ENCODE peak calls at places on chromosomes 16 and 17, in nine cellular contexts. M is stimulated activated CD4-positive, alpha-beta T cell treated with anti-CD3 and anti-CD28 coated beads, Interleukin-1b, Interleukin-23, amount 100 ng/mL, for 24 hours; T is CD14-positive monocyte; H is mammary epithelial cell; Z is stimulated activated CD8-positive, alpha-beta memory T cell treated with anti-CD3 and anti-CD28 coated beads, Interleukin-7, amount 100 ng/mL, for 4 hours; L is HCT116; A is left colon; C is Peyer's patch; D is DMS79 treated with DMSO at 0.1 percent for 48 hours. V is an unnamed sample.

GRCh38 chr16:7124242-7124641 is 208.4 kb upstream of the RBFOX1 start:
- DNase-seq in T (no peak), Z (no peak), C (no peak), D (no peak), L (no peak), H (no peak), A (no peak), M (no peak), V (no peak)

GRCh38 chr16:31420037-31420436 is 8.1 kb downstream of the COX6A2 start:
- DNase-seq in Z (no peak), H (no peak), D (no peak), C (no peak), T (no peak), A (no peak), L (no peak), M (no peak), V (no peak)

GRCh38 chr17:82241926-82242697 is 13.3 kb downstream of the SLC16A3 start:
- DNase-seq in L (no peak), H (no peak), Z (no peak), T (peak), A (peak), M (no peak), D (no peak), C (no peak), V (no peak)

GRCh38 chr16:54072237-54072636 is 214.3 kb downstream of the IRX3 start:
- DNase-seq in A (no peak), T (no peak), C (no peak), L (no peak), Z (no peak), D (no peak), H (no peak), M (no peak), V (no peak)

GRCh38 chr17:72101526-72101925 is 19.3 kb upstream of the SOX9 start:
- DNase-seq in H (no peak), Z (no peak), L (no peak), M (no peak), A (no peak), T (no peak), C (no peak), D (no peak), V (no peak)

GRCh38 chr17:80068301-80069160 is 32.1 kb downstream of the CCDC40 start:
- DNase-seq in A (no peak), D (no peak), T (no peak), H (peak), C (no peak), M (no peak), L (no peak), Z (no peak), V (no peak)

GRCh38 chr17:75921596-75921995 is 16.9 kb upstream of the MRPL38 start:
- DNase-seq in H (no peak), D (no peak), Z (no peak), M (no peak), A (no peak), T (no peak), L (no peak), C (no peak), V (no peak)

GRCh38 chr17:66185842-66186241 is 6.1 kb downstream of the CEP112 start:
- DNase-seq in C (no peak), D (no peak), Z (no peak), M (no peak), L (no peak), A (no peak), H (no peak), T (no peak), V (no peak)

GRCh38 chr17:77376795-77377751 is 236.3 kb downstream of the SEC14L1 start:
- DNase-seq in A (no peak), L (no peak), D (no peak), H (no peak), T (no peak), M (no peak), C (no peak), Z (no peak), V (no peak)

GRCh38 chr16:3065742-3066439 is 451 bp downstream of the IL32 start:
- DNase-seq in T (no peak), C (no peak), L (no peak), A (peak), Z (no peak), D (no peak), M (no peak), H (no peak), V (no peak)

GRCh38 chr17:32671891-32672290 is 185.1 kb downstream of the CDK5R1 start:
- DNase-seq in H (no peak), T (no peak), Z (no peak), D (no peak), L (no peak), C (no peak), M (no peak), A (peak), V (no peak)

GRCh38 chr16:9123871-9124270 is 32.4 kb downstream of the HAPSTR1 start:
- DNase-seq in Z (no peak), H (peak), T (peak), L (peak), C (peak), M (no peak), D (no peak), A (peak), V (no peak)

GRCh38 chr17:49994085-49995054 is 654 bp downstream of the DLX3 start:
- DNase-seq in C (no peak), M (no peak), D (peak), Z (no peak), L (no peak), H (no peak), T (no peak), A (no peak), V (peak)

GRCh38 chr16:82753821-82754220 is 127.1 kb downstream of the CDH13 start:
- DNase-seq in Z (no peak), C (no peak), L (no peak), T (no peak), D (no peak), A (no peak), H (no peak), M (no peak), V (no peak)

GRCh38 chr16:57606847-57607501 is 21.5 kb upstream of the ADGRG1 start:
- DNase-seq in D (no peak), T (no peak), M (no peak), Z (no peak), L (no peak), C (no peak), H (no peak), A (peak), V (no peak)

GRCh38 chr17:74658620-74659019 is 35.1 kb upstream of the CD300E start:
- DNase-seq in C (no peak), T (no peak), L (no peak), M (no peak), Z (no peak), H (no peak), D (no peak), A (no peak), V (no peak)

GRCh38 chr17:40283662-40284061 is 4.0 kb upstream of the CDC6 start:
- DNase-seq in D (no peak), M (no peak), L (peak), H (peak), Z (no peak), C (no peak), T (no peak), A (no peak), V (no peak)

GRCh38 chr16:22614271-22614947 is 103.7 kb downstream of the NPIPB5 start:
- DNase-seq in C (no peak), T (no peak), A (peak), D (no peak), L (no peak), Z (no peak), H (peak), M (no peak), V (no peak)

GRCh38 chr17:28612531-28612930 is 1.5 kb downstream of the RSKR start:
- DNase-seq in A (no peak), L (no peak), M (no peak), D (no peak), Z (no peak), T (no peak), H (no peak), C (no peak), V (no peak)

GRCh38 chr17:61481421-61481820 is 29.2 kb downstream of the TBX4 start:
- DNase-seq in T (no peak), C (no peak), H (no peak), D (no peak), A (no peak), M (no peak), L (no peak), Z (no peak), V (peak)

GRCh38 chr16:4021070-4021779 is 95.0 kb downstream of the ADCY9 start:
- DNase-seq in H (peak), Z (no peak), M (no peak), D (peak), T (no peak), L (no peak), A (peak), C (no peak), V (no peak)

GRCh38 chr17:18033442-18034099 is 5.4 kb downstream of the ATPAF2 start:
- DNase-seq in H (peak), M (no peak), A (peak), Z (peak), T (no peak), C (peak), L (peak), D (peak), V (no peak)

GRCh38 chr17:81048827-81049371 is 13.9 kb downstream of the BAIAP2 start:
- DNase-seq in C (no peak), T (no peak), H (no peak), M (no peak), D (no peak), A (no peak), Z (no peak), L (no peak), V (no peak)

GRCh38 chr17:46878055-46878454 is 26.7 kb downstream of the WNT9B start:
- DNase-seq in A (no peak), T (peak), M (no peak), D (no peak), L (no peak), H (no peak), C (no peak), Z (no peak), V (no peak)

GRCh38 chr16:66900721-66901441 is 17.8 kb downstream of the CDH16 start:
- DNase-seq in D (no peak), C (no peak), M (no peak), A (no peak), H (no peak), L (no peak), Z (no peak), T (no peak), V (no peak)